ENCODE peak calls at places on chromosome 5, in nine cellular contexts. O is GM23248; V is globus pallidus; Y is stimulated activated CD4-positive, alpha-beta T cell treated with anti-CD3 and anti-CD28 coated beads, Interleukin-1b, Interleukin-23, amount 100 ng/mL, for 24 hours; T is SW480; A is mesothelial cell of epicardium; G is upper lobe of left lung; U is amygdala; N is Kasumi-1. M is an unnamed sample.

GRCh38 chr5:37071901-37072581 is 177.1 kb downstream of the CPLANE1 start:
- DNase-seq in O (peak), V (peak), Y (no peak), T (no peak), A (no peak), G (no peak), U (peak), N (no peak), M (no peak)

GRCh38 chr5:169956756-169957155 is 23.5 kb downstream of the INSYN2B start:
- DNase-seq in O (peak), V (peak), Y (no peak), T (peak), A (no peak), G (no peak), U (no peak), N (no peak), M (no peak)

GRCh38 chr5:156051972-156052371 is 275.0 kb upstream of the SGCD start:
- DNase-seq in O (no peak), V (no peak), Y (no peak), T (no peak), A (no peak), G (no peak), U (no peak), N (no peak), M (no peak)

GRCh38 chr5:157857821-157858526 is 971 bp downstream of the CLINT1 start:
- DNase-seq in O (peak), V (no peak), Y (no peak), T (peak), A (no peak), G (no peak), U (no peak), N (peak), M (no peak)

GRCh38 chr5:149007174-149007573 is 55.7 kb downstream of the SH3TC2 start:
- DNase-seq in O (peak), V (no peak), Y (no peak), T (peak), A (no peak), G (no peak), U (no peak), N (no peak), M (no peak)

GRCh38 chr5:126376443-126376842 is 46.8 kb upstream of the GRAMD2B start:
- DNase-seq in O (no peak), V (peak), Y (no peak), T (no peak), A (no peak), G (no peak), U (no peak), N (no peak), M (no peak)

GRCh38 chr5:58383459-58383858 is 76.4 kb downstream of the PLK2 start:
- DNase-seq in O (peak), V (no peak), Y (no peak), T (no peak), A (no peak), G (no peak), U (no peak), N (no peak), M (no peak)

GRCh38 chr5:103480246-103480645 is 82.3 kb downstream of the NUDT12 start:
- DNase-seq in O (no peak), V (no peak), Y (no peak), T (no peak), A (no peak), G (no peak), U (no peak), N (no peak), M (no peak)

GRCh38 chr5:95731571-95732554 is 727 bp downstream of the RHOBTB3 start:
- DNase-seq in O (peak), V (peak), Y (peak), T (peak), A (peak), G (peak), U (peak), N (peak), M (peak)

GRCh38 chr5:97560176-97560993 is 377.3 kb upstream of the RIOK2 start:
- DNase-seq in O (no peak), V (peak), Y (no peak), T (no peak), A (no peak), G (no peak), U (no peak), N (no peak), M (no peak)

GRCh38 chr5:40221796-40222195 is 457.9 kb upstream of the PTGER4 start:
- DNase-seq in O (peak), V (no peak), Y (no peak), T (no peak), A (no peak), G (no peak), U (no peak), N (no peak), M (no peak)

GRCh38 chr5:57307516-57307915 is 133.7 kb downstream of the GPBP1 start:
- DNase-seq in O (no peak), V (no peak), Y (no peak), T (no peak), A (no peak), G (no peak), U (no peak), N (no peak), M (no peak)

GRCh38 chr5:156896545-156896944 is 46.5 kb downstream of the PPP1R2B start:
- DNase-seq in O (no peak), V (no peak), Y (no peak), T (no peak), A (no peak), G (no peak), U (no peak), N (no peak), M (no peak)

GRCh38 chr5:76363385-76364261 is 39.5 kb upstream of the IQGAP2 start:
- DNase-seq in O (no peak), V (no peak), Y (no peak), T (peak), A (no peak), G (peak), U (no peak), N (no peak), M (no peak)

GRCh38 chr5:140966293-140967225 is at the start of gene PCDHAC2:
- DNase-seq in O (peak), V (peak), Y (no peak), T (peak), A (peak), G (peak), U (peak), N (no peak), M (peak)

GRCh38 chr5:149632311-149633251 is 51.3 kb downstream of the ARHGEF37 start:
- DNase-seq in O (peak), V (no peak), Y (no peak), T (peak), A (no peak), G (peak), U (no peak), N (no peak), M (no peak)

GRCh38 chr5:160479926-160480325 is 58.3 kb downstream of the PTTG1 start:
- DNase-seq in O (peak), V (no peak), Y (no peak), T (no peak), A (no peak), G (no peak), U (no peak), N (no peak), M (no peak)

GRCh38 chr5:134543820-134544692 is 18.6 kb downstream of the JADE2 start:
- DNase-seq in O (no peak), V (no peak), Y (no peak), T (no peak), A (no peak), G (no peak), U (no peak), N (peak), M (peak)

GRCh38 chr5:13659391-13659790 is 285.1 kb downstream of the DNAH5 start:
- DNase-seq in O (peak), V (no peak), Y (no peak), T (no peak), A (no peak), G (no peak), U (no peak), N (no peak), M (no peak)

GRCh38 chr5:98415663-98416062 is 357.8 kb upstream of the RGMB start:
- DNase-seq in O (peak), V (no peak), Y (no peak), T (no peak), A (no peak), G (no peak), U (no peak), N (no peak), M (no peak)

GRCh38 chr5:115377468-115378217 is 81.2 kb upstream of the CCDC112 start:
- DNase-seq in O (peak), V (peak), Y (no peak), T (peak), A (no peak), G (no peak), U (no peak), N (no peak), M (no peak)

GRCh38 chr5:137714931-137715330 is 21.0 kb downstream of the KLHL3 start:
- DNase-seq in O (peak), V (no peak), Y (no peak), T (no peak), A (no peak), G (no peak), U (no peak), N (peak), M (no peak)

GRCh38 chr5:143121135-143121474 is 282.4 kb downstream of the NR3C1 start:
- DNase-seq in O (no peak), V (no peak), Y (no peak), T (no peak), A (no peak), G (no peak), U (no peak), N (no peak), M (no peak)

GRCh38 chr5:147690595-147690994 is 91.9 kb downstream of the JAKMIP2 start:
- DNase-seq in O (no peak), V (no peak), Y (no peak), T (peak), A (no peak), G (no peak), U (no peak), N (no peak), M (no peak)

GRCh38 chr5:154566146-154566680 is 88.2 kb upstream of the HAND1 start:
- DNase-seq in O (no peak), V (no peak), Y (no peak), T (no peak), A (no peak), G (no peak), U (no peak), N (no peak), M (no peak)